ENCODE peak calls at places on chromosome 3, in nine cellular contexts. C is GM03348, F is PC-9, I is iPS-NIHi11, A is iris pigment epithelial cell, B is HFFc6, E is AG10803, V is EH, O is H54. Y is an unnamed sample.

GRCh38 chr3:194930439-194931204 is 244.9 kb downstream of the FAM43A start:
- DNase-seq in B (peak), V (peak), C (peak), E (peak), I (peak), F (peak), O (peak), A (peak), Y (no peak)

GRCh38 chr3:174614046-174614445 is 245.1 kb upstream of the NAALADL2 start:
- DNase-seq in E (no peak), A (no peak), I (no peak), C (no peak), F (no peak), O (no peak), V (peak), B (no peak), Y (no peak)

GRCh38 chr3:4474683-4475490 is 7.8 kb upstream of the SUMF1 start:
- DNase-seq in A (peak), B (peak), O (peak), C (peak), F (peak), V (peak), E (peak), I (no peak), Y (no peak)

GRCh38 chr3:168589376-168589775 is 493.7 kb upstream of the GOLIM4 start:
- DNase-seq in O (no peak), V (no peak), E (no peak), F (no peak), A (no peak), B (no peak), C (no peak), I (no peak), Y (no peak)

GRCh38 chr3:159174715-159175390 is 373.0 kb downstream of the MFSD1 start:
- DNase-seq in A (peak), V (no peak), I (no peak), E (no peak), O (no peak), B (no peak), C (no peak), F (peak), Y (no peak)

GRCh38 chr3:4776980-4777581 is 202.2 kb upstream of the BHLHE40 start:
- DNase-seq in O (no peak), C (peak), B (no peak), E (peak), V (peak), I (no peak), F (peak), A (peak), Y (no peak)

GRCh38 chr3:64188810-64189560 is 36.3 kb downstream of the PRICKLE2 start:
- DNase-seq in B (peak), V (peak), A (peak), O (peak), E (peak), C (peak), I (peak), F (peak), Y (no peak)

GRCh38 chr3:169661567-169662214 is 1.8 kb downstream of the MECOM start:
- DNase-seq in B (peak), I (peak), O (peak), F (peak), E (no peak), V (peak), A (peak), C (peak), Y (peak)

GRCh38 chr3:38151667-38152265 is 13.3 kb downstream of the MYD88 start:
- DNase-seq in A (no peak), C (no peak), V (no peak), I (no peak), E (no peak), F (peak), O (no peak), B (peak), Y (no peak)

GRCh38 chr3:141656771-141657170 is 81.3 kb upstream of the RNF7 start:
- DNase-seq in E (peak), O (no peak), F (peak), V (peak), C (peak), I (no peak), B (peak), A (peak), Y (no peak)

GRCh38 chr3:188979236-188979635 is 192.5 kb upstream of the TPRG1 start:
- DNase-seq in E (no peak), V (no peak), I (no peak), F (no peak), A (no peak), O (no peak), C (no peak), B (no peak), Y (no peak)

GRCh38 chr3:183301937-183302580 is 49.0 kb downstream of the B3GNT5 start:
- DNase-seq in C (no peak), E (peak), V (peak), I (no peak), O (no peak), F (no peak), B (no peak), A (no peak), Y (no peak)

GRCh38 chr3:1082024-1082633 is 10.7 kb upstream of the CNTN6 start:
- DNase-seq in C (peak), B (no peak), V (no peak), F (no peak), O (peak), A (peak), E (peak), I (no peak), Y (peak)

GRCh38 chr3:10428393-10429091 is 76.8 kb downstream of the ATP2B2 start:
- DNase-seq in F (no peak), C (no peak), B (no peak), O (no peak), E (no peak), V (no peak), I (no peak), A (no peak), Y (no peak)

GRCh38 chr3:178206554-178206953 is 329.7 kb upstream of the KCNMB2 start:
- DNase-seq in F (no peak), O (no peak), C (no peak), I (no peak), A (no peak), V (no peak), E (no peak), B (no peak), Y (no peak)

GRCh38 chr3:32460031-32460749 is 42.5 kb downstream of the CMTM6 start:
- DNase-seq in F (no peak), E (no peak), V (no peak), A (no peak), C (peak), I (peak), O (no peak), B (no peak), Y (peak)

GRCh38 chr3:48516571-48516970 is 12.6 kb upstream of the SHISA5 start:
- DNase-seq in F (no peak), I (peak), V (no peak), A (no peak), E (no peak), C (no peak), B (no peak), O (no peak), Y (no peak)

GRCh38 chr3:140953028-140953960 is 11.7 kb downstream of the SLC25A36 start:
- DNase-seq in I (no peak), F (peak), V (peak), B (peak), O (no peak), A (peak), E (peak), C (peak), Y (no peak)

GRCh38 chr3:135229018-135229495 is 434.0 kb downstream of the EPHB1 start:
- DNase-seq in I (peak), E (no peak), B (no peak), F (no peak), O (no peak), A (no peak), C (no peak), V (no peak), Y (peak)

GRCh38 chr3:123521179-123521969 is 63.5 kb downstream of the HACD2 start:
- DNase-seq in E (no peak), V (peak), C (no peak), B (no peak), O (no peak), A (peak), F (no peak), I (no peak), Y (no peak)

GRCh38 chr3:137792633-137793271 is 28.6 kb downstream of the SOX14 start:
- DNase-seq in E (peak), A (peak), V (peak), I (peak), B (peak), C (peak), F (no peak), O (peak), Y (peak)

GRCh38 chr3:31562525-31562924 is 29.8 kb downstream of the STT3B start:
- DNase-seq in C (no peak), A (no peak), V (no peak), F (no peak), B (no peak), I (peak), O (no peak), E (no peak), Y (peak)

GRCh38 chr3:68049781-68050180 is 395.4 kb upstream of the SUCLG2 start:
- DNase-seq in C (no peak), I (no peak), F (no peak), O (no peak), B (no peak), V (no peak), E (no peak), A (no peak), Y (no peak)

GRCh38 chr3:70832811-70833509 is 520.5 kb upstream of the MDFIC2 start:
- DNase-seq in F (no peak), O (no peak), I (no peak), V (peak), E (peak), C (peak), A (peak), B (peak), Y (no peak)

GRCh38 chr3:195080125-195080524 is 190.8 kb downstream of the XXYLT1 start:
- DNase-seq in F (no peak), B (no peak), O (no peak), E (no peak), V (no peak), C (no peak), A (no peak), I (no peak), Y (no peak)

GRCh38 chr3:1394188-1394587 is 301.4 kb downstream of the CNTN6 start:
- DNase-seq in O (no peak), F (no peak), I (no peak), A (no peak), E (no peak), C (peak), B (no peak), V (no peak), Y (no peak)

GRCh38 chr3:158110658-158111018 is 749 bp downstream of the RSRC1 start:
- DNase-seq in O (no peak), E (no peak), I (no peak), F (no peak), A (peak), B (no peak), C (no peak), V (no peak), Y (no peak)

GRCh38 chr3:120198305-120198878 is 86.6 kb downstream of the GPR156 start:
- DNase-seq in A (peak), I (no peak), E (peak), F (no peak), C (no peak), O (peak), V (peak), B (peak), Y (no peak)

GRCh38 chr3:189530822-189531221 is 100.4 kb upstream of the TP63 start:
- DNase-seq in I (no peak), C (peak), V (peak), E (peak), B (no peak), A (peak), O (no peak), F (no peak), Y (no peak)

GRCh38 chr3:71121429-71122167 is 461.9 kb downstream of the FOXP1 start:
- DNase-seq in O (no peak), V (no peak), F (no peak), B (no peak), I (no peak), E (no peak), C (no peak), A (no peak), Y (no peak)

GRCh38 chr3:172145287-172145686 is 105.9 kb downstream of the FNDC3B start:
- DNase-seq in I (no peak), A (no peak), E (no peak), F (no peak), C (no peak), B (no peak), V (no peak), O (no peak), Y (no peak)

GRCh38 chr3:167187211-167187610 is 192.9 kb downstream of the ZBBX start:
- DNase-seq in V (no peak), I (no peak), F (no peak), A (no peak), B (no peak), C (no peak), O (no peak), E (no peak), Y (no peak)

GRCh38 chr3:140708815-140709214 is 31.0 kb downstream of the TRIM42 start:
- DNase-seq in V (no peak), A (no peak), B (no peak), O (no peak), I (no peak), E (no peak), C (no peak), F (no peak), Y (no peak)

GRCh38 chr3:16899919-16900318 is 15.2 kb downstream of the PLCL2 start:
- DNase-seq in F (no peak), A (no peak), B (no peak), V (no peak), O (no peak), C (no peak), E (no peak), I (no peak), Y (no peak)

GRCh38 chr3:197476126-197476525 is 79.6 kb downstream of the BDH1 start:
- DNase-seq in A (no peak), C (no peak), F (no peak), B (no peak), E (no peak), I (no peak), O (no peak), V (no peak), Y (no peak)

GRCh38 chr3:127043041-127043641 is 60.2 kb downstream of the PLXNA1 start:
- DNase-seq in A (no peak), B (no peak), F (peak), I (peak), V (no peak), E (peak), C (peak), O (no peak), Y (peak)

GRCh38 chr3:143601738-143602480 is 246.4 kb downstream of the SLC9A9 start:
- DNase-seq in I (no peak), F (no peak), B (no peak), O (no peak), A (peak), V (peak), C (no peak), E (peak), Y (peak)

GRCh38 chr3:175082631-175083030 is 223.5 kb downstream of the NAALADL2 start:
- DNase-seq in F (no peak), O (no peak), C (no peak), A (no peak), E (no peak), V (no peak), B (no peak), I (no peak), Y (no peak)

GRCh38 chr3:52403271-52403841 is 41.5 kb downstream of the SEMA3G start:
- DNase-seq in I (no peak), F (no peak), V (no peak), A (no peak), B (no peak), C (no peak), E (no peak), O (no peak), Y (no peak)

Y was measured in H9.